ENCODE peak calls at places on chromosomes 2 and 18, in seven cellular contexts. Z, N, U, T, D, E and O are unnamed samples.

GRCh38 chr2:177343773-177344172 is 48.8 kb upstream of the AGPS start:
- DNase-seq in D (no peak), U (no peak), E (no peak), Z (no peak), T (no peak), N (no peak), O (no peak)

GRCh38 chr2:215942194-215942593 is 71.2 kb downstream of the MREG start:
- DNase-seq in N (no peak), E (no peak), U (no peak), D (no peak), Z (no peak), T (no peak), O (no peak)

GRCh38 chr2:38765149-38765548 is 12.9 kb upstream of the GEMIN6 start:
- DNase-seq in N (no peak), E (no peak), D (peak), Z (no peak), U (no peak), T (no peak), O (no peak)

GRCh38 chr2:128217671-128218070 is 101.0 kb downstream of the HS6ST1 start:
- DNase-seq in E (no peak), N (no peak), Z (no peak), U (no peak), T (no peak), D (no peak), O (no peak)

GRCh38 chr2:230847883-230848388 is 16.8 kb upstream of the ITM2C start:
- DNase-seq in D (peak), U (peak), T (peak), N (peak), Z (no peak), E (peak), O (peak)

GRCh38 chr2:239937866-239938640 is 87.1 kb downstream of the NDUFA10 start:
- DNase-seq in D (no peak), Z (no peak), N (peak), U (peak), T (no peak), E (no peak), O (no peak)

GRCh38 chr2:82139979-82140611 is 1835.5 kb upstream of the LRRTM1 start:
- DNase-seq in N (no peak), U (no peak), T (no peak), D (no peak), Z (no peak), E (no peak), O (no peak)

GRCh38 chr18:79428287-79428686 is 32.6 kb downstream of the NFATC1 start:
- DNase-seq in N (no peak), D (no peak), Z (no peak), U (peak), E (no peak), T (no peak), O (no peak)

GRCh38 chr18:35474884-35475283 is 22.9 kb downstream of the INO80C start:
- DNase-seq in Z (no peak), N (no peak), U (no peak), E (no peak), T (no peak), D (no peak), O (no peak)

GRCh38 chr2:21008014-21008789 is 35.7 kb downstream of the APOB start:
- DNase-seq in N (no peak), Z (no peak), D (no peak), E (no peak), U (no peak), T (no peak), O (no peak)

GRCh38 chr2:119641562-119642258 is 37.3 kb upstream of the TMEM177 start:
- DNase-seq in T (peak), N (peak), E (peak), Z (peak), D (peak), U (peak), O (peak)

GRCh38 chr18:57436193-57436964 is 1.2 kb downstream of the ONECUT2 start:
- DNase-seq in U (peak), E (no peak), T (no peak), Z (peak), D (no peak), N (no peak), O (no peak)

GRCh38 chr2:194867328-194867727 is 789.7 kb upstream of the SLC39A10 start:
- DNase-seq in N (no peak), T (no peak), Z (peak), U (no peak), D (no peak), E (no peak), O (no peak)

GRCh38 chr2:16639431-16639830 is 26.2 kb downstream of the CYRIA start:
- DNase-seq in N (no peak), E (no peak), U (no peak), Z (no peak), D (no peak), T (no peak), O (no peak)

GRCh38 chr2:225017713-225018112 is 24.6 kb downstream of the DOCK10 start:
- DNase-seq in T (no peak), E (no peak), N (no peak), U (no peak), Z (no peak), D (no peak), O (no peak)

GRCh38 chr2:96098900-96099590 is 17.3 kb downstream of the ADRA2B start:
- DNase-seq in T (no peak), E (no peak), U (peak), Z (no peak), D (no peak), N (no peak), O (no peak)

GRCh38 chr2:133641497-133641896 is 73.2 kb upstream of the NCKAP5 start:
- DNase-seq in Z (no peak), D (peak), N (no peak), E (no peak), T (no peak), U (no peak), O (peak)

GRCh38 chr2:145166716-145167115 is 646.8 kb upstream of the ZEB2 start:
- DNase-seq in U (no peak), Z (no peak), D (no peak), T (no peak), N (no peak), E (no peak), O (no peak)

GRCh38 chr2:160039166-160039903 is 23.1 kb downstream of the PLA2R1 start:
- DNase-seq in Z (peak), N (no peak), E (no peak), T (no peak), U (no peak), D (no peak), O (no peak)

GRCh38 chr2:216770050-216770449 is 74.7 kb upstream of the IGFBP5 start:
- DNase-seq in E (no peak), D (no peak), U (no peak), N (no peak), T (no peak), Z (no peak), O (no peak)

GRCh38 chr2:218671077-218671653 is 637 bp downstream of the RNF25 start:
- DNase-seq in E (no peak), Z (no peak), N (no peak), D (peak), T (no peak), U (no peak), O (no peak)

GRCh38 chr2:119402106-119402505 is 29.5 kb upstream of the TMEM37 start:
- DNase-seq in T (no peak), E (no peak), D (no peak), N (no peak), Z (no peak), U (no peak), O (no peak)

GRCh38 chr2:1586946-1587840 is 157.1 kb downstream of the PXDN start:
- DNase-seq in D (no peak), Z (no peak), N (no peak), E (no peak), T (no peak), U (peak), O (no peak)

GRCh38 chr18:1663879-1664705 is 759.4 kb downstream of the ADCYAP1 start:
- DNase-seq in N (no peak), E (peak), T (peak), Z (no peak), D (no peak), U (peak), O (no peak)

GRCh38 chr2:241767464-241768250 is 9.0 kb upstream of the GAL3ST2 start:
- DNase-seq in N (no peak), T (no peak), U (peak), D (no peak), Z (no peak), E (no peak), O (no peak)

GRCh38 chr2:100563407-100564247 is 834 bp downstream of the PDCL3 start:
- DNase-seq in U (no peak), E (no peak), Z (no peak), N (no peak), T (no peak), D (no peak), O (no peak)

GRCh38 chr2:235561450-235561849 is 67.6 kb downstream of the AGAP1 start:
- DNase-seq in U (no peak), Z (no peak), D (no peak), T (no peak), N (no peak), E (no peak), O (no peak)

GRCh38 chr2:113966832-113967231 is 76.9 kb downstream of the ACTR3 start:
- DNase-seq in E (no peak), D (peak), U (no peak), Z (no peak), T (no peak), N (no peak), O (no peak)

GRCh38 chr2:231662028-231662810 is 46.1 kb upstream of the PTMA start:
- DNase-seq in D (peak), U (peak), T (peak), E (peak), N (peak), Z (no peak), O (peak)

GRCh38 chr2:24015562-24016375 is 5.9 kb downstream of the MFSD2B start:
- DNase-seq in T (no peak), E (no peak), U (no peak), Z (no peak), D (peak), N (no peak), O (no peak)

GRCh38 chr18:21490745-21491144 is 109.8 kb downstream of the ESCO1 start:
- DNase-seq in U (no peak), E (no peak), T (no peak), N (no peak), Z (no peak), D (no peak), O (no peak)

GRCh38 chr2:64348386-64349142 is 105.4 kb upstream of the LGALSL start:
- DNase-seq in T (no peak), N (no peak), E (no peak), D (peak), U (no peak), Z (no peak), O (no peak)

GRCh38 chr2:96860065-96861029 is 2.5 kb upstream of the ANKRD39 start:
- DNase-seq in U (peak), E (no peak), T (no peak), Z (no peak), D (no peak), N (peak), O (no peak)